ENCODE peak calls at places on chromosomes 6 and 20, in seven cellular contexts. M is AG10803, F is A549, G is adrenal gland, V is PC-3, X is lower leg skin, S is astrocyte of the spinal cord. J is an unnamed sample.

GRCh38 chr6:5968817-5969726 is 37.7 kb downstream of the NRN1 start:
- DNase-seq in M (peak; percentile 67), F (no peak), G (peak; percentile 74), V (peak; percentile 89), X (peak; percentile 88), S (peak; percentile 46), J (no peak)

GRCh38 chr6:157607317-157608109 is 215.5 kb upstream of the SNX9 start:
- DNase-seq in M (no peak), F (no peak), G (no peak), V (no peak), X (no peak), S (no peak), J (peak; percentile 16)

GRCh38 chr6:13268914-13269532 is 59.3 kb downstream of the TBC1D7 start:
- DNase-seq in M (peak; percentile 87), F (no peak), G (no peak), V (peak; percentile 71), X (no peak), S (peak; percentile 41), J (peak; percentile 83)

GRCh38 chr20:48962976-48963730 is 41.6 kb downstream of the ARFGEF2 start:
- DNase-seq in M (no peak), F (no peak), G (no peak), V (no peak), X (no peak), S (no peak), J (no peak)

GRCh38 chr6:90646936-90647335 is 60.1 kb upstream of the MAP3K7 start:
- DNase-seq in M (no peak), F (no peak), G (no peak), V (peak; percentile 56), X (no peak), S (no peak), J (no peak)

GRCh38 chr6:157768304-157768703 is 54.7 kb upstream of the SNX9 start:
- DNase-seq in M (no peak), F (no peak), G (no peak), V (no peak), X (no peak), S (no peak), J (no peak)

GRCh38 chr6:38080889-38081288 is 261.4 kb downstream of the ZFAND3 start:
- DNase-seq in M (peak; percentile 54), F (no peak), G (no peak), V (peak; percentile 93), X (no peak), S (no peak), J (peak; percentile 39)

GRCh38 chr20:53914861-53915458 is 155.4 kb downstream of the BCAS1 start:
- DNase-seq in M (no peak), F (no peak), G (no peak), V (no peak), X (peak; percentile 37), S (peak; percentile 44), J (no peak)

GRCh38 chr6:150752409-150752808 is 113.1 kb upstream of the MTHFD1L start:
- DNase-seq in M (no peak), F (no peak), G (no peak), V (no peak), X (no peak), S (no peak), J (no peak)

GRCh38 chr20:9294081-9294480 is 220.3 kb upstream of the LAMP5 start:
- DNase-seq in M (peak; percentile 71), F (peak; percentile 33), G (no peak), V (peak; percentile 87), X (no peak), S (peak; percentile 70), J (peak; percentile 26)

GRCh38 chr6:93304514-93304913 is 114.8 kb downstream of the EPHA7 start:
- DNase-seq in M (no peak), F (no peak), G (no peak), V (no peak), X (no peak), S (no peak), J (no peak)

GRCh38 chr20:23602699-23603098 is 3.0 kb downstream of the CST9 start:
- DNase-seq in M (no peak), F (no peak), G (no peak), V (no peak), X (no peak), S (no peak), J (no peak)

GRCh38 chr6:45757443-45758121 is 258.1 kb downstream of the CLIC5 start:
- DNase-seq in M (peak; percentile 78), F (no peak), G (no peak), V (no peak), X (no peak), S (no peak), J (no peak)

GRCh38 chr20:48275325-48275724 is 490.0 kb upstream of the SULF2 start:
- DNase-seq in M (peak; percentile 23), F (no peak), G (no peak), V (no peak), X (no peak), S (peak; percentile 14), J (no peak)

GRCh38 chr20:62308102-62308822 is 5.5 kb downstream of the ADRM1 start:
- DNase-seq in M (no peak), F (no peak), G (peak; percentile 69), V (no peak), X (no peak), S (no peak), J (no peak)

GRCh38 chr20:43916875-43917371 is 2.3 kb downstream of the TOX2 start:
- DNase-seq in M (no peak), F (no peak), G (no peak), V (no peak), X (no peak), S (peak; percentile 16), J (peak; percentile 24)

GRCh38 chr6:42226251-42227143 is 8.8 kb upstream of the MRPS10 start:
- DNase-seq in M (peak; percentile 44), F (peak; percentile 68), G (no peak), V (peak; percentile 100), X (no peak), S (peak; percentile 71), J (peak; percentile 28)

GRCh38 chr6:15508363-15509330 is 154.2 kb downstream of the DTNBP1 start:
- DNase-seq in M (no peak), F (no peak), G (no peak), V (no peak), X (no peak), S (peak; percentile 23), J (no peak)

GRCh38 chr6:127515794-127516675 is 3.1 kb downstream of the MTCL3 start:
- DNase-seq in M (peak; percentile 59), F (no peak), G (peak; percentile 65), V (peak; percentile 32), X (peak; percentile 90), S (peak; percentile 81), J (peak; percentile 64)

DNA sequence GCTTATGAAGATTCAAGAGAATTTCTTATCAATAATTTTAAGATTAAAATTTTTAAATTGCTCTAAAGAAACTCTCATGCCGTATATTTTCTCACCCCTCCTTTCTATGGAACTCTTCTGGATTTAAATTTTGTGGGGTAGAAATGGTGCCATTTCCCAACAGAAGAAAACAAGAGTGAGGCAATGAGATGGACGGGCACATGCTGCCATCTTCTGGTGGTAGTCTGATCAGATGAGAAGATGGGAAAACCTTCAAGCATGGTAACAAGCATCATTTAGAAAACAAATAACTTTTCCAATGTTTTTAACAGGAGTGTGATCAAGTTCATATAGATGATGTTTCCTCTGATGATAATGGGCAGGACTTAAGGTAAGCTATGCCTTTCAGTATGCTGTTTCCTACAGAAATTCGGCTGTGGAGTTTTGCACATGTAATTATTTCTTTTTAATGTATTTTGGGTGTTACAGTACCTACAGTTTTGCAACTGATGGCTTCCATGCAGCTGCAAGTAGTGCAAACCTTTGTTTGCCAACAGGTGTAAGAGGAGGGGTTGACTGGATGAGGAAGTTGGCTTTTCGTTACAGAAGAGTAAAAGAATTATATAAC is 271.4 kb downstream of the EYA4 start:
- DNase-seq in M (peak; percentile 56), F (peak; percentile 7), G (peak; percentile 38), V (peak; percentile 70), X (no peak), S (peak; percentile 66), J (peak; percentile 76)
- TF ChIP-seq CTCF in M (peak; percentile 91), F (peak; percentile 65), G (peak; percentile 78), V (peak; percentile 74), X (no peak), S (peak; percentile 67), J (peak; percentile 74)

DNA sequence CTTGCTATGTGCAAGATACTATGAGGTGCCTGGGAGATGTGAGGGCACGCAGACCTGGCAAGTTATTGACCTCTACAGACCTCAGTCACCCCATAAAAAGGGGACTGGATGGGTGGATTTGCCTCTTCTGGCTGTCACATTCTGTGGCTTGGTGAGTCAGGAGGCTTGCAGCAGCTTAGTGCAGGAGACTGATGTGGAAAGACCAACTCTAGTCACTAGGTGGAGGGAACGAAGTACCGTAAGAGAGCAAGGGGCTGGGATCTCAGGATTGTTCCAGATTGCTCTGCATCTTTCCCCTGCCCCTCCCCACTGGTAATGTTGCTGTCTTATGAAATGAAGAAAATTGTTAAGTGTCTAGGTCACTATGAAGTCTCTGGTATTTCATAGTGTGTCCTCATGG is 3.3 kb downstream of the MAPRE1 start:
- DNase-seq in M (peak; percentile 87), F (no peak), G (peak; percentile 29), V (peak; percentile 50), X (peak; percentile 87), S (peak; percentile 66), J (peak; percentile 78)
- H3K4me3 ChIP-seq in M (no peak overlapping the region), F (no peak overlapping the region), G (no peak overlapping the region), V (no peak overlapping the region), X (no peak overlapping the region), S (no peak overlapping the region), J (no peak overlapping the region)

GRCh38 chr20:59253779-59254319 is 46.6 kb upstream of the EDN3 start:
- DNase-seq in M (no peak), F (no peak), G (no peak), V (peak; percentile 14), X (no peak), S (no peak), J (no peak)
- TF ChIP-seq CTCF in M (no peak), F (no peak), G (no peak), V (peak; percentile 40), X (no peak), S (no peak), J (no peak)

DNA sequence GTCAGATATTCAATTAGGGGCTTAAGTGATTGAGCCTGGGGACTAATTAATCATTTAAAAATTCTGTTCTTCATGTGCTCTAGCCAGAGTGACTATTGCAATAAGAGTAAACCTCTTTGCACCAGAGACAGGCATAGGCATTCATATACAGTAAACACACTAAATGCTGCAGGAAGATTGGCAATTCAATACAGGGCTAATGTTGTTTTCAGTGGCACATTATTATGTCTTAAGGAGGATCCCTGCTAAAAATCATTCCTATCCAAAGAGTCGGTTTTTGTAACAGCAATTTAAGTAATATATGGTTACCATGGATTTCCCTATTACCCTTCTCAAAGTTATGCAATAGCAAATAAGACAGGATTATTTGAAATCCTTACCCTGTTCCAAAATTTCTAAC is 1.3 kb downstream of the PDE7B start:
- DNase-seq in M (no peak), F (no peak), G (no peak), V (no peak), X (no peak), S (peak; percentile 24), J (peak; percentile 29)
- H3K4me3 ChIP-seq in M (peak overlapping the region; percentile 61), F (peak overlapping the region; percentile 58), G (peak overlapping the region; percentile 35), V (no peak overlapping the region), X (no peak overlapping the region), S (peak overlapping the region; percentile 67), J (peak overlapping the region; percentile 73)